ENCODE peak calls at places on chromosome 2, in ten cellular contexts. F is activated naive CD4-positive, alpha-beta T cell treated with anti-CD3 and anti-CD28 coated beads for 36 hours; Y is CD8-positive, alpha-beta T cell; E is mesothelial cell of epicardium; V is IMR-90; R is CD4-positive, alpha-beta memory T cell; O is left ventricle myocardium superior; J is stimulated activated naive B cell treated with anti-CD40 and anti-IgM and Interleukin-4, amounts not matched to agents 10 μg/mL and 1 μg/mL and 100 μg/mL, for 72 hours; H is mesendoderm; N is Calu3. P is an unnamed sample.

GRCh38 chr2:127634066-127634617 is 11.8 kb upstream of the GPR17 start:
- DNase-seq in F (no peak), V (no peak), N (no peak), E (no peak), J (peak; percentile 51), H (no peak), O (peak; percentile 60), R (no peak), Y (no peak), P (no peak)

GRCh38 chr2:109265369-109265768 is 136.4 kb downstream of the SH3RF3 start:
- DNase-seq in E (no peak), J (no peak), O (no peak), F (no peak), V (no peak), Y (no peak), N (no peak), H (no peak), R (no peak), P (no peak)

GRCh38 chr2:11286749-11287148 is 57.7 kb downstream of the ROCK2 start:
- DNase-seq in F (no peak), J (no peak), E (no peak), V (peak; percentile 72), R (no peak), Y (no peak), O (no peak), H (no peak), N (no peak), P (peak; percentile 39)

GRCh38 chr2:46434851-46435273 is 44.5 kb upstream of the TMEM247 start:
- DNase-seq in F (no peak), N (no peak), Y (no peak), O (no peak), E (no peak), V (peak; percentile 97), J (no peak), R (no peak), H (peak; percentile 37), P (peak; percentile 36)

GRCh38 chr2:43201497-43201896 is 24.9 kb downstream of the ZFP36L2 start:
- DNase-seq in N (no peak), E (no peak), Y (no peak), J (no peak), V (no peak), F (no peak), H (no peak), O (no peak), R (no peak), P (no peak)

GRCh38 chr2:14583802-14584201 is 48.7 kb upstream of the LRATD1 start:
- DNase-seq in V (no peak), H (no peak), E (no peak), J (no peak), F (no peak), R (no peak), N (no peak), Y (no peak), O (no peak), P (no peak)

GRCh38 chr2:29014811-29015414 is 33.8 kb downstream of the TOGARAM2 start:
- DNase-seq in E (no peak), J (no peak), R (peak; percentile 82), V (peak; percentile 57), F (peak; percentile 83), H (no peak), Y (peak; percentile 87), O (peak; percentile 86), N (no peak), P (peak; percentile 85)

GRCh38 chr2:6312377-6312776 is 553.3 kb downstream of the CMPK2 start:
- DNase-seq in Y (no peak), E (no peak), N (no peak), O (no peak), H (no peak), J (no peak), F (no peak), V (no peak), R (no peak), P (no peak)

GRCh38 chr2:227853204-227853629 is 18.2 kb upstream of the DAW1 start:
- DNase-seq in O (no peak), Y (no peak), H (no peak), V (peak; percentile 91), J (no peak), R (no peak), F (no peak), N (no peak), E (no peak), P (no peak)

GRCh38 chr2:198928026-198928425 is 529.7 kb downstream of the SATB2 start:
- DNase-seq in E (no peak), H (no peak), F (no peak), J (no peak), R (no peak), O (no peak), N (no peak), V (no peak), Y (no peak), P (no peak)

GRCh38 chr2:98393354-98393753 is 47.1 kb downstream of the CNGA3 start:
- DNase-seq in O (no peak), Y (no peak), J (no peak), E (no peak), V (no peak), R (no peak), F (no peak), N (no peak), H (no peak), P (no peak)

GRCh38 chr2:200506679-200507078 is 3.2 kb downstream of the KCTD18 start:
- DNase-seq in J (no peak), V (no peak), N (no peak), Y (no peak), R (no peak), H (no peak), O (no peak), F (no peak), E (no peak), P (no peak)

GRCh38 chr2:1849450-1849849 is 105.1 kb upstream of the PXDN start:
- DNase-seq in N (no peak), H (no peak), F (no peak), R (no peak), V (no peak), E (no peak), Y (no peak), J (no peak), O (no peak), P (no peak)

GRCh38 chr2:179233037-179233436 is 31.6 kb downstream of the SESTD1 start:
- DNase-seq in Y (no peak), H (no peak), F (no peak), O (no peak), E (no peak), N (no peak), R (no peak), V (no peak), J (no peak), P (no peak)

GRCh38 chr2:19540739-19541503 is 182.5 kb upstream of the OSR1 start:
- DNase-seq in F (no peak), J (no peak), Y (no peak), V (peak; percentile 91), O (no peak), E (no peak), N (peak; percentile 55), H (no peak), R (no peak), P (peak; percentile 78)

GRCh38 chr2:176997074-176997791 is 215.4 kb upstream of the HNRNPA3 start:
- DNase-seq in H (no peak), F (peak; percentile 46), V (peak; percentile 72), R (peak; percentile 11), N (peak; percentile 68), E (no peak), Y (no peak), O (no peak), J (peak; percentile 35), P (peak; percentile 84)

GRCh38 chr2:233395687-233396086 is 41.4 kb downstream of the DGKD start:
- DNase-seq in E (no peak), V (no peak), O (no peak), H (no peak), J (no peak), Y (no peak), R (no peak), N (no peak), F (no peak), P (no peak)

GRCh38 chr2:201149064-201149820 is 33.3 kb downstream of the CFLAR start:
- DNase-seq in H (peak; percentile 27), E (no peak), V (peak; percentile 96), J (no peak), Y (no peak), F (no peak), R (no peak), N (peak; percentile 51), O (no peak), P (peak; percentile 90)

GRCh38 chr2:8595821-8596600 is 85.8 kb upstream of the ID2 start:
- DNase-seq in H (no peak), E (no peak), J (no peak), V (no peak), R (no peak), O (no peak), Y (no peak), F (no peak), N (no peak), P (no peak)

GRCh38 chr2:172839446-172839845 is 103.8 kb downstream of the RAPGEF4 start:
- DNase-seq in N (no peak), E (no peak), J (no peak), V (no peak), Y (no peak), R (no peak), H (no peak), O (no peak), F (no peak), P (no peak)

P was measured in brain microvascular endothelial cell.